ENCODE peak calls at places on chromosomes 6 and 20, in nine cellular contexts. T is IMR-90, K is hepatocyte, U is fibroblast of lung, L is right cardiac atrium, Q is lower lobe of right lung, W is left ventricle myocardium inferior, C is breast epithelium, E is endodermal cell. B is an unnamed sample. For H3K4me1 and H3K27me3, the result is how much of the 10 kb centered on the place peaks cover.

GRCh38 chr6:44416103-44416502 is 28.6 kb downstream of the CDC5L start:
- DNase-seq in T (peak), C (no peak), L (no peak), K (peak), E (no peak), W (no peak), Q (no peak), U (peak), B (peak)

GRCh38 chr6:151916680-151917164 is 109.2 kb downstream of the ESR1 start:
- DNase-seq in L (no peak), C (no peak), E (no peak), Q (no peak), K (no peak), T (no peak), U (peak), W (no peak), B (no peak)

GRCh38 chr6:113862112-113862511 is 5.0 kb downstream of the MARCKS start:
- DNase-seq in L (no peak), E (no peak), U (peak), T (no peak), Q (no peak), K (no peak), C (no peak), W (no peak), B (no peak)

GRCh38 chr20:44810391-44811149 is at the start of gene RIMS4:
- DNase-seq in K (peak), W (no peak), C (peak), T (no peak), L (no peak), U (no peak), E (peak), Q (no peak), B (no peak)

GRCh38 chr6:16239798-16240123 is 1.4 kb downstream of the GMPR start:
- DNase-seq in E (no peak), Q (no peak), C (no peak), K (no peak), U (peak), T (peak), L (no peak), W (no peak), B (peak)

GRCh38 chr6:50602191-50602810 is 111.0 kb upstream of the TFAP2D start:
- DNase-seq in E (no peak), W (no peak), T (peak), U (peak), C (no peak), L (no peak), Q (no peak), K (peak), B (no peak)

GRCh38 chr6:47992805-47993204 is 118.2 kb downstream of the PTCHD4 start:
- DNase-seq in U (no peak), W (no peak), T (no peak), L (no peak), E (no peak), K (no peak), C (no peak), Q (no peak), B (no peak)

GRCh38 chr6:41939848-41940758 is 1.5 kb downstream of the CCND3 start:
- DNase-seq in T (peak), E (peak), L (no peak), K (peak), W (peak), Q (peak), C (no peak), U (peak), B (peak)

GRCh38 chr6:136429681-136430080 is 120.5 kb downstream of the MAP7 start:
- DNase-seq in W (no peak), K (peak), U (no peak), Q (no peak), E (no peak), L (no peak), T (no peak), C (no peak), B (no peak)

GRCh38 chr6:44657201-44657824 is 269.8 kb downstream of the CDC5L start:
- DNase-seq in C (no peak), Q (no peak), L (no peak), K (no peak), U (no peak), E (peak), W (no peak), T (peak), B (no peak)

GRCh38 chr6:170448745-170449144 is 104.4 kb downstream of the PSMB1 start:
- DNase-seq in T (no peak), C (no peak), U (no peak), E (peak), Q (no peak), W (no peak), L (no peak), K (no peak), B (no peak)

GRCh38 chr20:34824861-34825529 is 456 bp downstream of the NCOA6 start:
- DNase-seq in L (peak), K (peak), C (no peak), E (peak), Q (peak), W (peak), T (peak), U (peak), B (peak)

GRCh38 chr20:8722277-8722928 is 346.5 kb upstream of the PLCB4 start:
- DNase-seq in Q (no peak), W (no peak), L (no peak), E (peak), C (no peak), K (peak), T (peak), U (peak), B (peak)

GRCh38 chr6:77425216-77425615 is 38.1 kb downstream of the HTR1B start:
- DNase-seq in K (no peak), W (no peak), T (no peak), E (no peak), U (no peak), C (no peak), L (no peak), Q (no peak), B (no peak)

GRCh38 chr6:6703720-6704422 is 115.4 kb downstream of the LY86 start:
- DNase-seq in W (no peak), U (no peak), L (no peak), Q (no peak), C (no peak), E (no peak), T (no peak), K (no peak), B (no peak)

GRCh38 chr6:40312213-40313015 is 274.8 kb downstream of the LRFN2 start:
- DNase-seq in K (no peak), L (no peak), Q (no peak), U (no peak), T (peak), E (no peak), C (no peak), W (no peak), B (no peak)

GRCh38 chr6:20800229-20800628 is 266.0 kb downstream of the CDKAL1 start:
- DNase-seq in E (no peak), W (no peak), K (no peak), C (no peak), L (no peak), Q (no peak), T (no peak), U (no peak), B (no peak)

GRCh38 chr6:43893073-43893472 is 123.1 kb downstream of the VEGFA start:
- DNase-seq in Q (no peak), T (no peak), L (no peak), W (no peak), C (no peak), E (peak), K (no peak), U (no peak), B (no peak)

GRCh38 chr6:100673641-100674040 is 207.5 kb downstream of the ASCC3 start:
- DNase-seq in T (no peak), E (no peak), U (no peak), C (no peak), L (no peak), Q (no peak), K (no peak), W (no peak), B (no peak)

GRCh38 chr6:168937061-168937460 is 316.6 kb downstream of the THBS2 start:
- DNase-seq in C (no peak), T (peak), U (peak), E (no peak), Q (no peak), L (no peak), W (no peak), K (no peak), B (no peak)

GRCh38 chr6:170292111-170292777 is 1.4 kb upstream of the DLL1 start:
- DNase-seq in E (peak), K (no peak), T (no peak), U (no peak), Q (no peak), C (no peak), W (no peak), L (no peak), B (no peak)

GRCh38 chr6:14086701-14087100 is 30.9 kb upstream of the CD83 start:
- DNase-seq in W (no peak), E (no peak), L (no peak), K (no peak), T (peak), C (no peak), U (peak), Q (no peak), B (no peak)

GRCh38 chr6:14089224-14089623 is 28.3 kb upstream of the CD83 start:
- DNase-seq in Q (no peak), K (no peak), U (no peak), T (no peak), W (no peak), C (no peak), L (no peak), E (no peak), B (no peak)

GRCh38 chr6:14085176-14085787 is 32.3 kb upstream of the CD83 start:
- DNase-seq in L (no peak), T (no peak), Q (no peak), U (no peak), K (no peak), C (no peak), W (no peak), E (no peak), B (no peak)

GRCh38 chr6:14091329-14091978 is 26.1 kb upstream of the CD83 start:
- DNase-seq in C (no peak), U (no peak), E (no peak), T (no peak), Q (no peak), W (no peak), L (no peak), K (no peak), B (no peak)

DNA sequence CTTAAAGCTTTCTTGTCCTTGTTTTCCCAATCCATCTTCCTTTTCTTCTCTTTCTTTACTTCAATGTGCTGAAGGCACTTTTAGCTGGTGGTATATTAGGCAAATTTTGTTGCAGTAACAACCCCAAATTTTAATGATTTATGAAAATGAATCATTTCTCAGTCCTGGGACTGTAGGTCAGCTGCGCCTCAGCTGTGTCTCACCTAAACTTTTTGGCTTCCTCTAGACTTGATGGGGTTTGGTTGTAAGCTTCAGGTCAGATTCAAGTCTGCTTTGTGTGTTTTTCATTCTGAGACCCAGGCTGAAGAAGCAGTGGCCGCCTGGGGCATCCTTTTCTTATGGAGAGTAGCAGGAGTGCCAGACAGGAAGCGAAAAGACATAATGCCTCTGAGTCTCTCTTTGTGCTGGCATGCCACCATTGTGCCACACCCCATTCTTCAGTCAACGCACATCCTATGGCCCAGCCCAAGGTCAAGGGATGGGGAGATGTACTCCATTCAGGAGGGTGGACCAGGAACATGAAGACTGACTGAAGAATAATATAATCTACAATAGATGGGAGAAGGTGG is 28.9 kb upstream of the CD83 start:
- DNase-seq in C (no peak), W (no peak), U (no peak), T (no peak), L (no peak), E (no peak), K (no peak), Q (no peak), B (no peak)
- H3K4me1 ChIP-seq in C (under half), W (under half), U (under half), T (under half), L (under half), E (under half), K (under half), Q (under half), B (under half)

GRCh38 chr20:25118529-25118928 is 36.6 kb upstream of the VSX1 start:
- DNase-seq in W (no peak), Q (no peak), K (no peak), U (no peak), T (no peak), E (no peak), C (no peak), L (no peak), B (no peak)
- H3K27me3 ChIP-seq in W (under half), Q (under half), K (under half), U (under half), T (under half), E (under half), C (under half), L (under half), B (under half)

GRCh38 chr6:17883665-17884500 is 103.6 kb downstream of the KIF13A start:
- DNase-seq in L (no peak), Q (no peak), U (no peak), K (no peak), E (no peak), T (no peak), C (no peak), W (no peak), B (no peak)

GRCh38 chr6:17884501-17885039 is 102.9 kb downstream of the KIF13A start:
- DNase-seq in E (no peak), K (no peak), U (peak), T (no peak), L (no peak), Q (no peak), C (no peak), W (no peak), B (no peak)

GRCh38 chr6:17878734-17879133 is 108.7 kb downstream of the KIF13A start:
- DNase-seq in C (no peak), T (no peak), K (no peak), W (no peak), L (no peak), E (no peak), U (no peak), Q (no peak), B (no peak)

GRCh38 chr6:17879224-17879623 is 108.2 kb downstream of the KIF13A start:
- DNase-seq in W (no peak), L (no peak), C (no peak), K (no peak), U (peak), E (no peak), Q (no peak), T (peak), B (no peak)

DNA sequence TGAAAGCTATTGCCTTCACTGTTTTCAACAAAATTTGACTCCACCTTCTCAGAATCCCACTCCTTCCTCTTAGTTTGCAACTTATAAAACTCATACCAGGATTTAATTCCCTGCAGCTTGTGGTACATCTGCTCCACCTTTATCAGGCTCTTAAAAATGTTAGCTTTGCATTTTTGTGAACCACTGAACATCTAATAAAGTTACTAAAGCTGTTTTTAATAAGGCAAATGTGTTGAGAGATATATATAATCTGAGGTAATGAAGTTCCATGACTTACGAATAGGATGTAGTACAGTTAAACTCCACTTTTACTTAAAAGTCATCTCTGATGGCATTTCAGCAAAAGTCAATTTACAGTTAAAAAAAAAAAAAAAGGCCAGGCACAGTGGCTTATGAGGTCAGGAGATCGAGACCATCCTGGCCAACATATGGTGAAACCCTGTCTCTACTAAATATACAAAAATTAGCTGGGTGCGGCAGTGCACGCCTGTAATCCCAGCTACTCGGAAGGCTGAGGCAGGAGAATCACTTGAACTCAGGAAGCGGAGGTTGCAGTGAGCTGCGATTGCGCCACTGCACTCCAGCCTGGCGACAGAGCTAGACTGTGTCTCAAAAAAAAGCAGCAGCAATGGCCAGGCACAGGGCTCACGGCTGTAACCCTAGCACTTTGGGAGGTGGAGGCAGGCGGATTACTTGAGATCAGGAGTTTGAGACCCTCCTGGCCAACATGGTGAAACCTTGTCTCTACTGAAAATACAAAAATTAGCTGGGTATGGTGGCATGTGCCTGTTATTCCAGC is 106.2 kb downstream of the KIF13A start:
- DNase-seq in T (no peak), Q (peak), W (peak), K (no peak), C (no peak), U (no peak), L (peak), E (no peak), B (no peak)
- H3K4me1 ChIP-seq in T (under half), Q (under half), W (half or more), K (under half), C (under half), U (under half), L (under half), E (under half), B (under half)

DNA sequence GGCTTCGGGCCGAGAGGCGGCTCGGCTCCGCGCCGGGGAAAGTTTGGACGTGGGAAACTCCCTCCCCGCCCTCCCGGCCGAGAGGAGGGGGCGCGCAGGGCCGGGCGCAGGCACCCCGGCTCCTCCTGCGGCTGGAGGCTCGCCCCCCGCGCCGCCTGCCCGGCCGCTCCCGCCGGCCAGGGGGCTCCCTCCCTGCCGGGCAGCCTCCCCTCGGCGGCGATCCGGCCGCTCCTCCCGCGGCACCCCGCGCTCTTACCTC is 370 bp downstream of the CDH22 start:
- DNase-seq in C (no peak), E (no peak), W (no peak), Q (no peak), T (no peak), L (no peak), K (no peak), U (no peak), B (no peak)
- H3K27me3 ChIP-seq in C (under half), E (half or more), W (half or more), Q (half or more), T (half or more), L (under half), K (half or more), U (half or more), B (under half)

DNA sequence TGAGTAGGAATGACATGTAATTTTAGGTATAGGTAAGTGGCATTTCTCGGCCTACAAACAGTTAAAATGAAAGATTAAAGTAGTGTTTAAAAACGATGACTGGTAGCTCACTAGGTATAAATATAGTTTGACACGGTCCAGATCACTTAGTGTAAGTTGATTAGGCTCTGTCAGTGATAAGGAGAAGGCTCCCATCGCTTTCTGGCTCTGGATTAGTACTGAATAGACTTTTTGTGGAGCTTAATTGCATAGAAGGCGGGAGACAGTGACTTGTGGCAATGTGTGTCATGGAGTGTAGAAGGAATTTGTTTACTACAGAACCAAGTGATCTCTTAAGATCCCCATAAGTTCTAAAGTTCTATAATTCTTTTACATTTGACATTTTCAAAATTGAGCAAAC is 6.7 kb downstream of the PYGB start:
- DNase-seq in E (peak), W (no peak), K (no peak), T (no peak), U (no peak), L (no peak), Q (no peak), C (no peak), B (no peak)
- H3K4me1 ChIP-seq in E (under half), W (half or more), K (under half), T (under half), U (under half), L (under half), Q (half or more), C (under half), B (under half)

DNA sequence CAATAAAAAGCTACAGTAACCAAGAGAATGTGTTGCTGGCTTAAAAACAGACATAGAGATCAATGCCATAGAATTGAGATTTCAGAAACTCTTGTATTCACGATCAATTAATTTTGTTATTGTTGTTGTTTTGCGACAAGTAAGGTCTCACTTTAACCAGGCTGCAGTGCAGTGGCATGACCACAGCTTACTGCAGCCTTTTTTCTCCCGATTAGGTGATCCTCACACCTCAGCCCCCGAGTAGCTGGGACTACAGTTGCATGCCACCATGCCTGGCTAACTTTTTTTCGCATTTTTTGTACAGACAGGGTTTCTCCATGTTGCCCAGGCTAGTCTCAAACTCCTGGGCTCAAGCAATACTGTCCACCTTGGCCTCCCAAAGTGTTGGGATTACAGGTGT is 42.2 kb downstream of the RANBP9 start:
- DNase-seq in C (no peak), W (no peak), Q (no peak), U (no peak), E (no peak), L (no peak), K (no peak), T (no peak), B (no peak)
- H3K27me3 ChIP-seq in C (under half), W (under half), Q (under half), U (under half), E (under half), L (under half), K (under half), T (under half), B (under half)

GRCh38 chr20:36851490-36851889 is 24.4 kb upstream of the TLDC2 start:
- DNase-seq in T (no peak), L (no peak), C (no peak), Q (no peak), W (no peak), E (peak), K (no peak), U (no peak), B (no peak)

GRCh38 chr20:36850759-36851158 is 25.2 kb upstream of the TLDC2 start:
- DNase-seq in L (no peak), T (no peak), E (no peak), U (no peak), C (no peak), W (no peak), K (no peak), Q (no peak), B (no peak)

GRCh38 chr20:36849333-36850065 is 26.4 kb upstream of the TLDC2 start:
- DNase-seq in E (no peak), U (no peak), Q (no peak), W (no peak), C (no peak), K (no peak), T (no peak), L (no peak), B (no peak)

GRCh38 chr20:36854343-36855240 is 21.3 kb upstream of the TLDC2 start:
- DNase-seq in W (peak), K (no peak), U (no peak), Q (no peak), C (no peak), E (peak), L (peak), T (peak), B (no peak)

GRCh38 chr20:36852187-36852586 is 23.8 kb upstream of the TLDC2 start:
- DNase-seq in Q (no peak), L (peak), K (no peak), T (no peak), W (no peak), U (no peak), E (peak), C (no peak), B (no peak)
- H3K4me1 ChIP-seq in Q (half or more), L (under half), K (under half), T (under half), W (half or more), U (half or more), E (under half), C (under half), B (half or more)